ENCODE peak calls at places on chromosome 17, in four cellular contexts. T is fibroblast of pulmonary artery, L is neural progenitor cell, J is heart left ventricle. V is an unnamed sample.

GRCh38 chr17:50522766-50523165 is 9.8 kb upstream of the EPN3 start:
- DNase-seq in T (no peak), L (no peak), J (no peak), V (no peak)

GRCh38 chr17:36055921-36056320 is 8.2 kb upstream of the CCL18 start:
- DNase-seq in T (no peak), L (no peak), J (no peak), V (no peak)

GRCh38 chr17:60630352-60630751 is 30.4 kb downstream of the PPM1D start:
- DNase-seq in T (peak), L (no peak), J (peak), V (peak)

GRCh38 chr17:15954222-15954621 is 9.3 kb downstream of the ADORA2B start:
- DNase-seq in T (peak), L (no peak), J (no peak), V (peak)

GRCh38 chr17:40480501-40481003 is 20.9 kb downstream of the TNS4 start:
- DNase-seq in T (peak), L (no peak), J (no peak), V (no peak)

GRCh38 chr17:47649153-47649971 is at the start of gene KPNB1:
- DNase-seq in T (peak), L (peak), J (peak), V (peak)

GRCh38 chr17:45338023-45338781 is 21.4 kb upstream of the MAP3K14 start:
- DNase-seq in T (peak), L (no peak), J (peak), V (no peak)

GRCh38 chr17:65515959-65516948 is 45.2 kb downstream of the AXIN2 start:
- DNase-seq in T (peak), L (no peak), J (no peak), V (peak)

GRCh38 chr17:48127371-48128051 is 19.9 kb downstream of the SNX11 start:
- DNase-seq in T (peak), L (no peak), J (no peak), V (no peak)

GRCh38 chr17:48995332-48995870 is 1.8 kb upstream of the IGF2BP1 start:
- DNase-seq in T (peak), L (peak), J (no peak), V (no peak)

GRCh38 chr17:48129981-48130380 is 22.4 kb downstream of the SNX11 start:
- DNase-seq in T (no peak), L (peak), J (no peak), V (no peak)

GRCh38 chr17:34318474-34318873 is 761 bp upstream of the CCL8 start:
- DNase-seq in T (no peak), L (peak), J (no peak), V (no peak)

GRCh38 chr17:50900383-50900892 is 34.3 kb upstream of the TOB1 start:
- DNase-seq in T (no peak), L (no peak), J (no peak), V (no peak)

GRCh38 chr17:68580236-68580903 is 20.8 kb downstream of the FAM20A start:
- DNase-seq in T (peak), L (no peak), J (no peak), V (peak)

GRCh38 chr17:8064590-8065019 is 22.9 kb downstream of the ALOX12B start:
- DNase-seq in T (no peak), L (no peak), J (no peak), V (no peak)

GRCh38 chr17:30309591-30309990 is 17.8 kb upstream of the BLMH start:
- DNase-seq in T (peak), L (no peak), J (no peak), V (peak)

GRCh38 chr17:63984651-63985386 is 12.1 kb upstream of the SCN4A start:
- DNase-seq in T (peak), L (no peak), J (no peak), V (peak)
- TF ChIP-seq CTCF in T (no peak), L (no peak), J (no peak), V (no peak)

GRCh38 chr17:79843917-79844815 is 4.9 kb upstream of the CBX4 start:
- DNase-seq in T (peak), L (peak), J (peak), V (peak)

GRCh38 chr17:79841369-79842135 is 2.3 kb upstream of the CBX4 start:
- DNase-seq in T (no peak), L (peak), J (no peak), V (no peak)

GRCh38 chr17:79842136-79842655 is 3.0 kb upstream of the CBX4 start:
- DNase-seq in T (no peak), L (peak), J (no peak), V (no peak)

GRCh38 chr17:79843475-79843916 is 4.3 kb upstream of the CBX4 start:
- DNase-seq in T (no peak), L (no peak), J (no peak), V (no peak)

GRCh38 chr17:79842656-79843474 is 3.6 kb upstream of the CBX4 start:
- DNase-seq in T (no peak), L (peak), J (no peak), V (no peak)
- H3K4me3 ChIP-seq in T (peak), L (peak), J (peak), V (peak)

GRCh38 chr17:77440571-77440981 is 299.8 kb downstream of the SEC14L1 start:
- DNase-seq in T (no peak), L (no peak), J (no peak), V (no peak)

GRCh38 chr17:77439382-77440013 is 298.7 kb downstream of the SEC14L1 start:
- DNase-seq in T (no peak), L (no peak), J (no peak), V (no peak)

GRCh38 chr17:77442976-77443742 is 302.4 kb downstream of the SEC14L1 start:
- DNase-seq in T (no peak), L (no peak), J (no peak), V (no peak)

GRCh38 chr17:77443743-77444260 is 303.0 kb downstream of the SEC14L1 start:
- DNase-seq in T (no peak), L (no peak), J (no peak), V (no peak)

GRCh38 chr17:77441130-77441920 is 300.6 kb downstream of the SEC14L1 start:
- DNase-seq in T (no peak), L (no peak), J (no peak), V (no peak)
- TF ChIP-seq CTCF in T (no peak), L (no peak), J (no peak), V (no peak)

DNA sequence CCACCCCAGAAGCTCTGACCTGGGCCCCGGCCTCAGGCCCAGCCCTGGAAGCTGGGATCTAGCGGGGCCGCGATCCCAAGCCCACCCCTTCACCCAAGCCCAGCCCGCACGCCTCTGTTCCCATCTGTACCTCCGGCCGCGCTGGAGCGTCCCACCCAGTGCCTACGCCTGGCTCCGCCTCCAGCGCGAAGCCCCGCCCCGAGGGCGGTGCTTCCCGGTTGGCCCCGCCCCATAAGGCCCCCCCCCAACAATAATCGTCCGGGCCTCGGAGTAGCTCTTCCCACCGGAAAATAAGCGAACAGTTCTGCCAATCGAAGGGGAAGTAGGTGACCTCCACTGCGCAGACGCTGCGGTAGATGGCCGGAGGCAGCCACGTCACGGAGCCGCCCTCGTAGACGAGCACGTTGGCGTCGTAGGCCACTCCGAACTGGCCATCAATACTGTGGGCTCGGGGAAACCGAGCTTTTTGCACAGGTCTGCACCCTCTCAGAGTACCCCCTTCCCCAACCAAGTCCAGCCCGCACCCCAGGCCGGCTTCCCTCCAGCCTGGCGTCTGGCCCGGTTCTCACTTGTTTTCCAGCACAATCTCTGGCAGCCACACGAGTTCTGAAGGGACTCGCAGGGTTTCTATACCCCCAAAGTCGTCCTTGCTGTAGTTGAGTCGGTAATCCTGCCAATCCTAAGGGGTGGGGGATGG is 1.1 kb downstream of the CHRNE start:
- DNase-seq in T (no peak), L (no peak), J (peak), V (no peak)
- H3K4me3 ChIP-seq in T (no peak), L (no peak), J (peak), V (no peak)